ENCODE peak calls at places on chromosomes 16 and 17, in ten cellular contexts. G is naive B cell, M is stomach, I is ecto neural progenitor cell, L is mucosa of descending colon, Z is C1 segment of cervical spinal cord, B is AG09309, Q is Right ventricle myocardium superior, X is NCI-H748 treated with DMSO at 0.1 percent for 48 hours, P is mesenteric fat pad. K is an unnamed sample.

GRCh38 chr17:81481011-81481799 is 31.4 kb downstream of the ACTG1 start:
- DNase-seq in G (peak), M (peak), I (peak), L (peak), Z (peak), B (no peak), Q (peak), X (peak), P (no peak), K (peak)

GRCh38 chr16:15635926-15636325 is 7.0 kb downstream of the MARF1 start:
- DNase-seq in G (no peak), M (no peak), I (no peak), L (no peak), Z (no peak), B (no peak), Q (no peak), X (no peak), P (no peak), K (no peak)

GRCh38 chr16:20911361-20911760 is 10.8 kb downstream of the LYRM1 start:
- DNase-seq in G (no peak), M (no peak), I (no peak), L (no peak), Z (no peak), B (no peak), Q (no peak), X (no peak), P (no peak), K (no peak)

GRCh38 chr17:77404812-77405581 is 264.2 kb downstream of the SEC14L1 start:
- DNase-seq in G (peak), M (peak), I (no peak), L (peak), Z (no peak), B (no peak), Q (peak), X (no peak), P (no peak), K (no peak)

GRCh38 chr17:61647044-61647443 is 56.0 kb upstream of the NACA2 start:
- DNase-seq in G (no peak), M (no peak), I (no peak), L (no peak), Z (no peak), B (no peak), Q (no peak), X (no peak), P (no peak), K (no peak)

GRCh38 chr17:2736956-2737355 is 12.5 kb downstream of the CCDC92B start:
- DNase-seq in G (no peak), M (no peak), I (no peak), L (no peak), Z (no peak), B (no peak), Q (no peak), X (no peak), P (no peak), K (no peak)

GRCh38 chr16:89422527-89422904 is 67.8 kb downstream of the ANKRD11 start:
- DNase-seq in G (no peak), M (no peak), I (no peak), L (no peak), Z (no peak), B (no peak), Q (no peak), X (no peak), P (no peak), K (no peak)

GRCh38 chr16:2769675-2770056 is 7.4 kb downstream of the ELOB start:
- DNase-seq in G (no peak), M (peak), I (no peak), L (peak), Z (no peak), B (no peak), Q (peak), X (no peak), P (no peak), K (no peak)

GRCh38 chr16:66295191-66295590 is 71.3 kb upstream of the CDH5 start:
- DNase-seq in G (no peak), M (peak), I (no peak), L (no peak), Z (no peak), B (no peak), Q (no peak), X (no peak), P (peak), K (no peak)

GRCh38 chr16:50719401-50720337 is 22.2 kb upstream of the CYLD start:
- DNase-seq in G (no peak), M (peak), I (no peak), L (peak), Z (no peak), B (no peak), Q (no peak), X (no peak), P (no peak), K (no peak)